ENCODE peak calls at places on chromosomes 11 and 22, in nine cellular contexts. S, T, O, Z, J, Q, G, F and P are unnamed samples.

GRCh38 chr22:36562261-36562835 is 33.4 kb upstream of the EIF3D start:
- DNase-seq in S (peak), T (no peak), O (no peak), Z (no peak), J (no peak), Q (no peak), G (no peak), F (peak), P (peak)

GRCh38 chr11:17597770-17598169 is 50.7 kb downstream of the OTOG start:
- DNase-seq in S (no peak), T (no peak), O (no peak), Z (peak), J (no peak), Q (no peak), G (no peak), F (no peak), P (no peak)

GRCh38 chr11:125921042-125921441 is 16.7 kb downstream of the DDX25 start:
- DNase-seq in S (no peak), T (no peak), O (no peak), Z (no peak), J (no peak), Q (no peak), G (no peak), F (no peak), P (no peak)

GRCh38 chr22:38741576-38741975 is 14.2 kb downstream of the SUN2 start:
- DNase-seq in S (no peak), T (no peak), O (no peak), Z (no peak), J (no peak), Q (no peak), G (no peak), F (no peak), P (no peak)

GRCh38 chr11:7536102-7536501 is 22.3 kb downstream of the PPFIBP2 start:
- DNase-seq in S (no peak), T (no peak), O (no peak), Z (no peak), J (no peak), Q (no peak), G (no peak), F (no peak), P (peak)

GRCh38 chr11:27081056-27081455 is 40.4 kb downstream of the BBOX1 start:
- DNase-seq in S (peak), T (no peak), O (no peak), Z (no peak), J (no peak), Q (no peak), G (no peak), F (peak), P (no peak)

GRCh38 chr22:30304495-30305244 is 15.4 kb upstream of the CASTOR1 start:
- DNase-seq in S (peak), T (no peak), O (no peak), Z (no peak), J (no peak), Q (no peak), G (no peak), F (no peak), P (peak)

GRCh38 chr11:36478700-36479329 is 31.3 kb downstream of the TRAF6 start:
- DNase-seq in S (peak), T (no peak), O (no peak), Z (no peak), J (no peak), Q (peak), G (peak), F (peak), P (peak)

GRCh38 chr11:26608507-26609146 is 36.6 kb upstream of the MUC15 start:
- DNase-seq in S (no peak), T (no peak), O (no peak), Z (no peak), J (no peak), Q (no peak), G (no peak), F (no peak), P (no peak)

GRCh38 chr11:12287009-12287373 is 90.4 kb upstream of the PARVA start:
- DNase-seq in S (peak), T (no peak), O (peak), Z (peak), J (no peak), Q (no peak), G (no peak), F (peak), P (peak)

GRCh38 chr11:117713676-117714075 is 83.3 kb downstream of the DSCAML1 start:
- DNase-seq in S (no peak), T (no peak), O (no peak), Z (no peak), J (no peak), Q (peak), G (no peak), F (no peak), P (no peak)

GRCh38 chr11:26846222-26846621 is 124.4 kb upstream of the SLC5A12 start:
- DNase-seq in S (no peak), T (no peak), O (no peak), Z (no peak), J (no peak), Q (no peak), G (no peak), F (no peak), P (no peak)

GRCh38 chr11:61586792-61587430 is 6.0 kb upstream of the SYT7 start:
- DNase-seq in S (no peak), T (no peak), O (no peak), Z (no peak), J (no peak), Q (peak), G (no peak), F (no peak), P (no peak)

GRCh38 chr22:49047461-49047860 is 780.2 kb downstream of the BRD1 start:
- DNase-seq in S (no peak), T (no peak), O (no peak), Z (no peak), J (no peak), Q (no peak), G (no peak), F (peak), P (no peak)

GRCh38 chr11:29306527-29306926 is 710.3 kb downstream of the KCNA4 start:
- DNase-seq in S (no peak), T (no peak), O (peak), Z (no peak), J (no peak), Q (no peak), G (no peak), F (peak), P (no peak)

GRCh38 chr11:19978668-19979518 is 181.4 kb downstream of the DBX1 start:
- DNase-seq in S (peak), T (no peak), O (no peak), Z (no peak), J (no peak), Q (no peak), G (no peak), F (peak), P (peak)

GRCh38 chr11:61639816-61640443 is 40.3 kb upstream of the DAGLA start:
- DNase-seq in S (no peak), T (no peak), O (no peak), Z (no peak), J (no peak), Q (no peak), G (no peak), F (peak), P (no peak)

GRCh38 chr11:133149698-133150097 is 382.6 kb downstream of the OPCML start:
- DNase-seq in S (no peak), T (no peak), O (no peak), Z (no peak), J (no peak), Q (no peak), G (no peak), F (no peak), P (no peak)

GRCh38 chr11:61683961-61684869 is 4.0 kb downstream of the DAGLA start:
- DNase-seq in S (no peak), T (no peak), O (no peak), Z (no peak), J (no peak), Q (peak), G (no peak), F (peak), P (no peak)

GRCh38 chr22:33747576-33748180 is 172.6 kb downstream of the LARGE1 start:
- DNase-seq in S (no peak), T (no peak), O (no peak), Z (no peak), J (no peak), Q (peak), G (no peak), F (no peak), P (peak)

GRCh38 chr22:42581762-42582716 is 28.3 kb downstream of the SERHL2 start:
- DNase-seq in S (peak), T (peak), O (peak), Z (peak), J (peak), Q (peak), G (peak), F (peak), P (peak)